ENCODE peak calls at places on chromosomes 7 and 10, in eight cellular contexts. X, S, Z, D, L, J, C and U are unnamed samples.

GRCh38 chr7:128902761-128903585 is 7.5 kb downstream of the KCP start:
- DNase-seq in S (no peak), X (no peak), D (no peak), L (no peak), C (no peak), Z (no peak), J (no peak), U (peak)

GRCh38 chr10:5543628-5544027 is 18.9 kb downstream of the CALML3 start:
- DNase-seq in X (no peak), Z (no peak), C (peak), J (no peak), L (no peak), D (no peak), S (no peak), U (no peak)

GRCh38 chr7:121420976-121421375 is 24.9 kb upstream of the FAM3C start:
- DNase-seq in S (no peak), J (no peak), X (no peak), Z (no peak), C (no peak), L (no peak), D (peak), U (no peak)

GRCh38 chr10:68559251-68559650 is 886 bp upstream of the TET1 start:
- DNase-seq in Z (no peak), X (no peak), C (peak), D (no peak), S (no peak), J (no peak), L (no peak), U (no peak)

GRCh38 chr10:103967433-103968142 is 648 bp downstream of the SLK start:
- DNase-seq in C (peak), J (peak), D (peak), L (no peak), X (peak), S (peak), Z (no peak), U (no peak)

GRCh38 chr10:43573250-43574034 is 974 bp downstream of the ZNF239 start:
- DNase-seq in Z (no peak), X (no peak), L (no peak), S (no peak), J (no peak), D (no peak), C (peak), U (no peak)

GRCh38 chr10:92042541-92042940 is 119.0 kb downstream of the BTAF1 start:
- DNase-seq in Z (no peak), D (no peak), S (no peak), L (no peak), X (no peak), C (no peak), J (no peak), U (no peak)

GRCh38 chr7:127409629-127410028 is 17.1 kb upstream of the ZNF800 start:
- DNase-seq in L (no peak), S (no peak), J (no peak), C (peak), Z (no peak), D (no peak), X (no peak), U (no peak)

GRCh38 chr10:3375505-3375904 is 202.9 kb upstream of the PITRM1 start:
- DNase-seq in D (no peak), X (no peak), C (no peak), J (no peak), S (no peak), Z (no peak), L (no peak), U (no peak)

GRCh38 chr7:102446387-102447156 is 13.2 kb downstream of the ORAI2 start:
- DNase-seq in X (no peak), Z (no peak), J (no peak), S (no peak), D (no peak), L (no peak), C (no peak), U (no peak)

GRCh38 chr10:109411897-109412296 is 511.4 kb downstream of the XPNPEP1 start:
- DNase-seq in X (no peak), L (no peak), C (no peak), S (no peak), D (no peak), J (no peak), Z (no peak), U (peak)

GRCh38 chr10:6850452-6850851 is 270.4 kb upstream of the PRKCQ start:
- DNase-seq in C (no peak), J (no peak), D (no peak), Z (no peak), L (no peak), X (no peak), S (no peak), U (no peak)

GRCh38 chr7:91034459-91035368 is 229.5 kb upstream of the FZD1 start:
- DNase-seq in C (peak), D (peak), Z (no peak), S (peak), X (peak), L (no peak), J (no peak), U (no peak)

GRCh38 chr10:5595591-5596590 is 70.5 kb downstream of the ASB13 start:
- DNase-seq in X (no peak), J (peak), S (no peak), L (no peak), Z (no peak), D (no peak), C (peak), U (no peak)

GRCh38 chr7:135938563-135938962 is 38.6 kb downstream of the MTPN start:
- DNase-seq in C (no peak), D (no peak), X (no peak), L (no peak), Z (no peak), S (no peak), J (no peak), U (no peak)

GRCh38 chr7:116357776-116358670 is 141.5 kb upstream of the CAV2 start:
- DNase-seq in C (peak), L (no peak), Z (no peak), X (no peak), S (no peak), D (no peak), J (no peak), U (no peak)

GRCh38 chr7:155495440-155496248 is 37.7 kb downstream of the EN2 start:
- DNase-seq in X (no peak), D (no peak), Z (no peak), L (no peak), C (no peak), S (no peak), J (no peak), U (no peak)

GRCh38 chr7:106598663-106599342 is 62.2 kb downstream of the CCDC71L start:
- DNase-seq in C (peak), X (peak), D (peak), J (no peak), S (peak), L (peak), Z (peak), U (peak)

GRCh38 chr10:21184216-21184615 is 287.1 kb upstream of the NEBL start:
- DNase-seq in S (no peak), D (no peak), Z (no peak), C (peak), J (no peak), L (no peak), X (no peak), U (no peak)

GRCh38 chr10:123998197-123999141 is 94.9 kb downstream of the CHST15 start:
- DNase-seq in X (no peak), L (no peak), J (no peak), Z (no peak), D (no peak), C (no peak), S (no peak), U (no peak)

GRCh38 chr7:157020514-157021070 is 10.1 kb upstream of the MNX1 start:
- DNase-seq in Z (no peak), L (no peak), C (no peak), X (no peak), S (no peak), J (no peak), D (no peak), U (no peak)

GRCh38 chr7:147478751-147479150 is 1111.8 kb upstream of the C7orf33 start:
- DNase-seq in C (no peak), D (no peak), L (no peak), J (no peak), X (no peak), S (no peak), Z (no peak), U (no peak)

GRCh38 chr10:33398796-33399195 is 64.3 kb upstream of the NRP1 start:
- DNase-seq in S (no peak), Z (no peak), X (no peak), L (no peak), D (no peak), J (no peak), C (no peak), U (no peak)

GRCh38 chr10:58647770-58648169 is 135.1 kb downstream of the BICC1 start:
- DNase-seq in S (no peak), C (peak), J (no peak), D (no peak), X (no peak), Z (no peak), L (no peak), U (no peak)

GRCh38 chr7:148661471-148661870 is 37.2 kb upstream of the CUL1 start:
- DNase-seq in X (no peak), S (no peak), L (no peak), Z (no peak), D (no peak), C (no peak), J (no peak), U (no peak)

GRCh38 chr10:30056281-30056680 is 3.1 kb downstream of the JCAD start:
- DNase-seq in Z (no peak), L (no peak), C (peak), J (no peak), X (no peak), D (no peak), S (no peak), U (no peak)

GRCh38 chr7:78427209-78427608 is 628.6 kb downstream of the PHTF2 start:
- DNase-seq in J (no peak), Z (no peak), D (no peak), L (no peak), C (no peak), X (no peak), S (no peak), U (no peak)

GRCh38 chr7:111477462-111478225 is 84.6 kb downstream of the IMMP2L start:
- DNase-seq in L (no peak), X (no peak), J (no peak), S (no peak), D (peak), Z (no peak), C (no peak), U (no peak)

GRCh38 chr10:28400678-28401077 is 97.8 kb upstream of the MPP7 start:
- DNase-seq in C (no peak), S (peak), X (no peak), Z (no peak), L (no peak), D (no peak), J (no peak), U (no peak)